ENCODE peak calls at places on chromosomes 12 and 14, in ten cellular contexts. One of them, this sample, is unnamed.

GRCh38 chr14:55127491-55127951 is 1.5 kb upstream of the LGALS3 start:
- DNase-seq in MM.1S: no peak
- DNase-seq in HTR-8/SVneo: peak
- DNase-seq in cardiac muscle cell: no peak
- DNase-seq in activated T-helper 9 cell treated with anti-CD3 and anti-CD28 coated beads, Interleukin-2, amount 50 U/mL, for 16 hours: no peak
- DNase-seq in stimulated activated CD4-positive, alpha-beta T cell treated with anti-CD3 and anti-CD28 coated beads, Interleukin-2, amount 100 ng/mL, for 48 hours: no peak
- DNase-seq in epithelial cell of esophagus: no peak
- DNase-seq in H4: no peak
- DNase-seq in activated naive CD8-positive, alpha-beta T cell treated with anti-CD3 and anti-CD28 coated beads, Interleukin-2, amount 50 U/mL, for 16 hours: no peak
- DNase-seq in breast epithelium: no peak
- DNase-seq in this sample: no peak

GRCh38 chr12:754871-755562 is 2.6 kb downstream of the WNK1 start:
- DNase-seq in MM.1S: peak
- DNase-seq in HTR-8/SVneo: peak
- DNase-seq in cardiac muscle cell: peak
- DNase-seq in activated T-helper 9 cell treated with anti-CD3 and anti-CD28 coated beads, Interleukin-2, amount 50 U/mL, for 16 hours: no peak
- DNase-seq in stimulated activated CD4-positive, alpha-beta T cell treated with anti-CD3 and anti-CD28 coated beads, Interleukin-2, amount 100 ng/mL, for 48 hours: no peak
- DNase-seq in epithelial cell of esophagus: peak
- DNase-seq in H4: peak
- DNase-seq in activated naive CD8-positive, alpha-beta T cell treated with anti-CD3 and anti-CD28 coated beads, Interleukin-2, amount 50 U/mL, for 16 hours: no peak
- DNase-seq in breast epithelium: no peak
- DNase-seq in this sample: no peak

GRCh38 chr12:6528539-6529235 is 5.6 kb upstream of the GAPDH start:
- DNase-seq in MM.1S: no peak
- DNase-seq in HTR-8/SVneo: no peak
- DNase-seq in cardiac muscle cell: no peak
- DNase-seq in activated T-helper 9 cell treated with anti-CD3 and anti-CD28 coated beads, Interleukin-2, amount 50 U/mL, for 16 hours: no peak
- DNase-seq in stimulated activated CD4-positive, alpha-beta T cell treated with anti-CD3 and anti-CD28 coated beads, Interleukin-2, amount 100 ng/mL, for 48 hours: no peak
- DNase-seq in epithelial cell of esophagus: peak
- DNase-seq in H4: no peak
- DNase-seq in activated naive CD8-positive, alpha-beta T cell treated with anti-CD3 and anti-CD28 coated beads, Interleukin-2, amount 50 U/mL, for 16 hours: no peak
- DNase-seq in breast epithelium: no peak
- DNase-seq in this sample: no peak

GRCh38 chr12:125004621-125005020 is 11.2 kb downstream of the BRI3BP start:
- DNase-seq in MM.1S: no peak
- DNase-seq in HTR-8/SVneo: no peak
- DNase-seq in cardiac muscle cell: no peak
- DNase-seq in activated T-helper 9 cell treated with anti-CD3 and anti-CD28 coated beads, Interleukin-2, amount 50 U/mL, for 16 hours: no peak
- DNase-seq in stimulated activated CD4-positive, alpha-beta T cell treated with anti-CD3 and anti-CD28 coated beads, Interleukin-2, amount 100 ng/mL, for 48 hours: no peak
- DNase-seq in epithelial cell of esophagus: no peak
- DNase-seq in H4: no peak
- DNase-seq in activated naive CD8-positive, alpha-beta T cell treated with anti-CD3 and anti-CD28 coated beads, Interleukin-2, amount 50 U/mL, for 16 hours: no peak
- DNase-seq in breast epithelium: no peak
- DNase-seq in this sample: no peak

GRCh38 chr12:10339441-10339840 is 31.8 kb downstream of the KLRD1 start:
- DNase-seq in MM.1S: no peak
- DNase-seq in HTR-8/SVneo: no peak
- DNase-seq in cardiac muscle cell: no peak
- DNase-seq in activated T-helper 9 cell treated with anti-CD3 and anti-CD28 coated beads, Interleukin-2, amount 50 U/mL, for 16 hours: no peak
- DNase-seq in stimulated activated CD4-positive, alpha-beta T cell treated with anti-CD3 and anti-CD28 coated beads, Interleukin-2, amount 100 ng/mL, for 48 hours: no peak
- DNase-seq in epithelial cell of esophagus: peak
- DNase-seq in H4: peak
- DNase-seq in activated naive CD8-positive, alpha-beta T cell treated with anti-CD3 and anti-CD28 coated beads, Interleukin-2, amount 50 U/mL, for 16 hours: no peak
- DNase-seq in breast epithelium: no peak
- DNase-seq in this sample: no peak

GRCh38 chr12:104339663-104340062 is 36.1 kb downstream of the EID3 start:
- DNase-seq in MM.1S: no peak
- DNase-seq in HTR-8/SVneo: no peak
- DNase-seq in cardiac muscle cell: no peak
- DNase-seq in activated T-helper 9 cell treated with anti-CD3 and anti-CD28 coated beads, Interleukin-2, amount 50 U/mL, for 16 hours: no peak
- DNase-seq in stimulated activated CD4-positive, alpha-beta T cell treated with anti-CD3 and anti-CD28 coated beads, Interleukin-2, amount 100 ng/mL, for 48 hours: no peak
- DNase-seq in epithelial cell of esophagus: no peak
- DNase-seq in H4: no peak
- DNase-seq in activated naive CD8-positive, alpha-beta T cell treated with anti-CD3 and anti-CD28 coated beads, Interleukin-2, amount 50 U/mL, for 16 hours: no peak
- DNase-seq in breast epithelium: no peak
- DNase-seq in this sample: peak

GRCh38 chr12:62676521-62677307 is 210.1 kb downstream of the MON2 start:
- DNase-seq in MM.1S: no peak
- DNase-seq in HTR-8/SVneo: no peak
- DNase-seq in cardiac muscle cell: no peak
- DNase-seq in activated T-helper 9 cell treated with anti-CD3 and anti-CD28 coated beads, Interleukin-2, amount 50 U/mL, for 16 hours: no peak
- DNase-seq in stimulated activated CD4-positive, alpha-beta T cell treated with anti-CD3 and anti-CD28 coated beads, Interleukin-2, amount 100 ng/mL, for 48 hours: no peak
- DNase-seq in epithelial cell of esophagus: no peak
- DNase-seq in H4: no peak
- DNase-seq in activated naive CD8-positive, alpha-beta T cell treated with anti-CD3 and anti-CD28 coated beads, Interleukin-2, amount 50 U/mL, for 16 hours: no peak
- DNase-seq in breast epithelium: no peak
- DNase-seq in this sample: no peak

GRCh38 chr14:33516898-33517436 is 433.9 kb downstream of the EGLN3 start:
- DNase-seq in MM.1S: no peak
- DNase-seq in HTR-8/SVneo: no peak
- DNase-seq in cardiac muscle cell: no peak
- DNase-seq in activated T-helper 9 cell treated with anti-CD3 and anti-CD28 coated beads, Interleukin-2, amount 50 U/mL, for 16 hours: no peak
- DNase-seq in stimulated activated CD4-positive, alpha-beta T cell treated with anti-CD3 and anti-CD28 coated beads, Interleukin-2, amount 100 ng/mL, for 48 hours: no peak
- DNase-seq in epithelial cell of esophagus: no peak
- DNase-seq in H4: no peak
- DNase-seq in activated naive CD8-positive, alpha-beta T cell treated with anti-CD3 and anti-CD28 coated beads, Interleukin-2, amount 50 U/mL, for 16 hours: no peak
- DNase-seq in breast epithelium: no peak
- DNase-seq in this sample: no peak

GRCh38 chr12:58443981-58444371 is 476.3 kb downstream of the LRIG3 start:
- DNase-seq in MM.1S: no peak
- DNase-seq in HTR-8/SVneo: no peak
- DNase-seq in cardiac muscle cell: no peak
- DNase-seq in activated T-helper 9 cell treated with anti-CD3 and anti-CD28 coated beads, Interleukin-2, amount 50 U/mL, for 16 hours: no peak
- DNase-seq in stimulated activated CD4-positive, alpha-beta T cell treated with anti-CD3 and anti-CD28 coated beads, Interleukin-2, amount 100 ng/mL, for 48 hours: no peak
- DNase-seq in epithelial cell of esophagus: no peak
- DNase-seq in H4: peak
- DNase-seq in activated naive CD8-positive, alpha-beta T cell treated with anti-CD3 and anti-CD28 coated beads, Interleukin-2, amount 50 U/mL, for 16 hours: no peak
- DNase-seq in breast epithelium: no peak
- DNase-seq in this sample: no peak

GRCh38 chr14:65728604-65729003 is 316.1 kb downstream of the FUT8 start:
- DNase-seq in MM.1S: no peak
- DNase-seq in HTR-8/SVneo: no peak
- DNase-seq in cardiac muscle cell: no peak
- DNase-seq in activated T-helper 9 cell treated with anti-CD3 and anti-CD28 coated beads, Interleukin-2, amount 50 U/mL, for 16 hours: no peak
- DNase-seq in stimulated activated CD4-positive, alpha-beta T cell treated with anti-CD3 and anti-CD28 coated beads, Interleukin-2, amount 100 ng/mL, for 48 hours: no peak
- DNase-seq in epithelial cell of esophagus: no peak
- DNase-seq in H4: no peak
- DNase-seq in activated naive CD8-positive, alpha-beta T cell treated with anti-CD3 and anti-CD28 coated beads, Interleukin-2, amount 50 U/mL, for 16 hours: no peak
- DNase-seq in breast epithelium: no peak
- DNase-seq in this sample: no peak

GRCh38 chr14:101224356-101225115 is 321.0 kb upstream of the RTL1 start:
- DNase-seq in MM.1S: no peak
- DNase-seq in HTR-8/SVneo: no peak
- DNase-seq in cardiac muscle cell: no peak
- DNase-seq in activated T-helper 9 cell treated with anti-CD3 and anti-CD28 coated beads, Interleukin-2, amount 50 U/mL, for 16 hours: no peak
- DNase-seq in stimulated activated CD4-positive, alpha-beta T cell treated with anti-CD3 and anti-CD28 coated beads, Interleukin-2, amount 100 ng/mL, for 48 hours: no peak
- DNase-seq in epithelial cell of esophagus: no peak
- DNase-seq in H4: no peak
- DNase-seq in activated naive CD8-positive, alpha-beta T cell treated with anti-CD3 and anti-CD28 coated beads, Interleukin-2, amount 50 U/mL, for 16 hours: no peak
- DNase-seq in breast epithelium: no peak
- DNase-seq in this sample: no peak

GRCh38 chr12:130775953-130776856 is 60.1 kb upstream of the RIMBP2 start:
- DNase-seq in MM.1S: no peak
- DNase-seq in HTR-8/SVneo: peak
- DNase-seq in cardiac muscle cell: peak
- DNase-seq in activated T-helper 9 cell treated with anti-CD3 and anti-CD28 coated beads, Interleukin-2, amount 50 U/mL, for 16 hours: peak
- DNase-seq in stimulated activated CD4-positive, alpha-beta T cell treated with anti-CD3 and anti-CD28 coated beads, Interleukin-2, amount 100 ng/mL, for 48 hours: peak
- DNase-seq in epithelial cell of esophagus: peak
- DNase-seq in H4: peak
- DNase-seq in activated naive CD8-positive, alpha-beta T cell treated with anti-CD3 and anti-CD28 coated beads, Interleukin-2, amount 50 U/mL, for 16 hours: peak
- DNase-seq in breast epithelium: no peak
- DNase-seq in this sample: peak

GRCh38 chr12:110243227-110243626 is 37.8 kb upstream of the ATP2A2 start:
- DNase-seq in MM.1S: no peak
- DNase-seq in HTR-8/SVneo: no peak
- DNase-seq in cardiac muscle cell: no peak
- DNase-seq in activated T-helper 9 cell treated with anti-CD3 and anti-CD28 coated beads, Interleukin-2, amount 50 U/mL, for 16 hours: no peak
- DNase-seq in stimulated activated CD4-positive, alpha-beta T cell treated with anti-CD3 and anti-CD28 coated beads, Interleukin-2, amount 100 ng/mL, for 48 hours: no peak
- DNase-seq in epithelial cell of esophagus: no peak
- DNase-seq in H4: no peak
- DNase-seq in activated naive CD8-positive, alpha-beta T cell treated with anti-CD3 and anti-CD28 coated beads, Interleukin-2, amount 50 U/mL, for 16 hours: no peak
- DNase-seq in breast epithelium: no peak
- DNase-seq in this sample: no peak

GRCh38 chr12:33044447-33044846 is 147.9 kb upstream of the PKP2 start:
- DNase-seq in MM.1S: no peak
- DNase-seq in HTR-8/SVneo: no peak
- DNase-seq in cardiac muscle cell: no peak
- DNase-seq in activated T-helper 9 cell treated with anti-CD3 and anti-CD28 coated beads, Interleukin-2, amount 50 U/mL, for 16 hours: no peak
- DNase-seq in stimulated activated CD4-positive, alpha-beta T cell treated with anti-CD3 and anti-CD28 coated beads, Interleukin-2, amount 100 ng/mL, for 48 hours: no peak
- DNase-seq in epithelial cell of esophagus: peak
- DNase-seq in H4: no peak
- DNase-seq in activated naive CD8-positive, alpha-beta T cell treated with anti-CD3 and anti-CD28 coated beads, Interleukin-2, amount 50 U/mL, for 16 hours: no peak
- DNase-seq in breast epithelium: no peak
- DNase-seq in this sample: no peak

This sample was measured in putamen.